ENCODE peak calls at places on chromosomes 11 and 22, in six cellular contexts. G is PC-9, N is heart left ventricle, H is upper lobe of left lung, F is Karpas-422, O is breast epithelium. C is an unnamed sample.

GRCh38 chr22:39933741-39934140 is 26.5 kb upstream of the TMA7B start:
- DNase-seq in O (no peak), G (no peak), N (no peak), H (no peak), F (no peak), C (no peak)

GRCh38 chr22:19772673-19773469 is 12.3 kb downstream of the TBX1 start:
- DNase-seq in O (no peak), N (no peak), H (no peak), G (no peak), F (peak; percentile 88), C (peak; percentile 53)

GRCh38 chr11:119624102-119624615 is 104.8 kb downstream of the NECTIN1 start:
- DNase-seq in H (no peak), O (no peak), F (peak; percentile 44), G (no peak), N (no peak), C (peak; percentile 18)

GRCh38 chr22:19759994-19760651 is 455 bp upstream of the TBX1 start:
- DNase-seq in G (no peak), H (no peak), F (no peak), O (no peak), N (no peak), C (no peak)

GRCh38 chr11:110432713-110433392 is 3.1 kb downstream of the FDX1 start:
- DNase-seq in G (no peak), F (no peak), N (no peak), H (no peak), O (no peak), C (no peak)

GRCh38 chr22:20630873-20631617 is 123.6 kb downstream of the MED15 start:
- DNase-seq in G (no peak), F (no peak), H (peak; percentile 45), N (no peak), O (no peak), C (no peak)

GRCh38 chr22:29144786-29145160 is 60.9 kb upstream of the EMID1 start:
- DNase-seq in O (no peak), H (no peak), N (no peak), G (no peak), F (no peak), C (no peak)

GRCh38 chr11:44731685-44732411 is 5.1 kb downstream of the TSPAN18 start:
- DNase-seq in G (no peak), H (no peak), F (no peak), O (no peak), N (no peak), C (no peak)

GRCh38 chr11:104841973-104842372 is 56.3 kb downstream of the CASP12 start:
- DNase-seq in N (no peak), G (no peak), H (no peak), O (no peak), F (no peak), C (no peak)

GRCh38 chr11:63622318-63622717 is 8.1 kb upstream of the PLAAT3 start:
- DNase-seq in O (no peak), F (no peak), H (no peak), G (peak; percentile 97), N (no peak), C (no peak)

GRCh38 chr22:45686842-45687241 is 15.2 kb downstream of the ATXN10 start:
- DNase-seq in F (no peak), G (no peak), O (no peak), H (no peak), N (no peak), C (no peak)

GRCh38 chr22:44210721-44211120 is 30.0 kb downstream of the PARVG start:
- DNase-seq in F (no peak), H (peak; percentile 25), O (no peak), G (no peak), N (no peak), C (no peak)

GRCh38 chr11:61494341-61495038 is 14.1 kb upstream of the LRRC10B start:
- DNase-seq in O (no peak), N (peak; percentile 73), H (no peak), G (no peak), F (no peak), C (no peak)

GRCh38 chr11:95119361-95120060 is 29.9 kb downstream of the ENDOD1 start:
- DNase-seq in H (no peak), G (peak; percentile 87), O (no peak), F (no peak), N (no peak), C (no peak)

GRCh38 chr22:36329217-36330078 is 58.3 kb downstream of the MYH9 start:
- DNase-seq in F (no peak), H (no peak), G (peak; percentile 95), N (peak; percentile 67), O (peak; percentile 81), C (peak; percentile 65)

GRCh38 chr22:43270314-43270908 is 72.8 kb downstream of the SCUBE1 start:
- DNase-seq in O (no peak), F (peak; percentile 43), G (no peak), N (no peak), H (no peak), C (no peak)

GRCh38 chr11:129938764-129939163 is 43.4 kb upstream of the NFRKB start:
- DNase-seq in H (no peak), N (no peak), F (no peak), G (no peak), O (no peak), C (no peak)

GRCh38 chr11:69293819-69294505 is at the start of gene MYEOV:
- DNase-seq in N (no peak), H (peak; percentile 52), F (peak; percentile 90), G (peak; percentile 89), O (no peak), C (peak; percentile 89)

GRCh38 chr11:82631722-82632630 is 101.7 kb downstream of the FAM181B start:
- DNase-seq in N (no peak), O (no peak), H (no peak), G (no peak), F (no peak), C (no peak)

GRCh38 chr11:125123947-125124633 is 12.7 kb upstream of the TMEM218 start:
- DNase-seq in O (no peak), G (peak; percentile 72), N (peak; percentile 57), H (peak; percentile 81), F (peak; percentile 82), C (peak; percentile 51)

GRCh38 chr11:125128450-125128849 is 17.0 kb upstream of the TMEM218 start:
- DNase-seq in N (no peak), H (no peak), F (no peak), G (no peak), O (no peak), C (no peak)

GRCh38 chr11:125117429-125117828 is 6.0 kb upstream of the TMEM218 start:
- DNase-seq in O (no peak), H (no peak), G (no peak), N (no peak), F (no peak), C (no peak)

DNA sequence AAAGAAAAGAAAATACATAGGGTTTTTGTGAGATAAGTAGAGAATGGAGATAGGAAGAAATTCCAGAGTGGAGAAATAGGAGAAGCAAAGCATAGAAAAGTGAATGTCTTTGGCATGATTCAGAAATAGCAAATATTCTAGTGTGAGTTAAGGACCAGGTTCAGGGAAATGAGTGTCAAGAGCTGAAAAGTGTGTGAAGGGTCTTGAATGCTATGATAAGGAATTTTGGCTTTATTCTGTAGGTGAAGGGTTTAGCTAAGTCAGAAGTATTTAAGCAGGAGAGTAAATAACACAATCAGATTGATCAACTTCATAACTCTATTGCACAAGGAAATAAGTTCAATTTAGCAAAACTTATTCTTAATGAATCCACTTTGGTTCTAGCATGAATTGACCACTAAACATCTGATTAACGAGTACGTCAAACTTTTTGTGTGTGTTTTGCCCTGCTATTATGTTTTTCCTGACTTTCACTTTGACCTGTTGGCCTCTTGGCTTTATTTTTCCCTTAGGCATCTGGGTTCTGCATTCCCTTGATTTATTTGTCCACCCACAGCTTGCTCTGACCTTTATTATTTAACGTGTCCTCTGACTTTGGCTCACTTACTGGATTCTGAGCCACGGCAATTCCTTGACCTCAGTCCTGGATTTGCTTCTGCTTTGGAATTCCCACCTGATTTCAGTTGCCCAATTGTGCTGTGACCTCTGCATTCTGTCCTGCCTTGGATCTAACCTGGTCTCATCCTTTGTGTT is 11.9 kb upstream of the TMEM218 start:
- DNase-seq in N (no peak), G (peak; percentile 62), F (no peak), O (no peak), H (no peak), C (no peak)
- H3K4me3 ChIP-seq in N (no peak overlapping the region), G (peak overlapping the region; percentile 57), F (peak overlapping the region; percentile 34), O (no peak overlapping the region), H (no peak overlapping the region), C (no peak overlapping the region)

DNA sequence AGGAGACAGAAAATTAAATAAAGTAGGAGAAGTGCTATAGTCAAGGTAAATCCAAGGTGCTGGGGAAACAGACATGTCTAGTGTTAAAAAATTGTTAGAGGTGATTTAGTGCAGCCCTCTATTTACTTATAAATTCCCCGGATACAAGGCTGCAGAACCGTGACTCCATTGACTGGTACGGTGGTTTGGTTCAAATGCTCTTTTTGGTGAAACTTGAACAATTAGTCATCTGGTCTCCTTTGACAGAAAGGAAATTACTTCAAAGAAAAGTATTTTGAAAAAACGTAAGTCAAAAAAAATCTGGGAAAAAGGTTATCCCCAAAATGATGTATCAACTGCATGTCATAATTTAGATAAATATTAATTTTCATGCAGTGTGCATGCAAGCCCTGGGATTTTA is 399.2 kb downstream of the CNTN5 start:
- DNase-seq in O (no peak), F (no peak), H (no peak), G (no peak), N (no peak), C (no peak)
- H3K4me1 ChIP-seq in O (no peaks in the 10 kb centered on the region), F (no peaks in the 10 kb centered on the region), H (no peaks in the 10 kb centered on the region), G (no peaks in the 10 kb centered on the region), N (no peaks in the 10 kb centered on the region), C (no peaks in the 10 kb centered on the region)

GRCh38 chr11:57983211-57983610 is 40.5 kb upstream of the OR9Q1 start:
- DNase-seq in H (no peak), N (no peak), F (no peak), G (no peak), O (no peak), C (no peak)

GRCh38 chr11:57980201-57980600 is 43.5 kb upstream of the OR9Q1 start:
- DNase-seq in O (no peak), N (no peak), G (no peak), H (no peak), F (no peak), C (no peak)

GRCh38 chr11:57978686-57979531 is 44.8 kb upstream of the OR9Q1 start:
- DNase-seq in O (no peak), G (no peak), N (no peak), F (no peak), H (no peak), C (no peak)

GRCh38 chr11:57979532-57980079 is 44.1 kb upstream of the OR9Q1 start:
- DNase-seq in O (no peak), G (no peak), H (no peak), F (no peak), N (no peak), C (no peak)

GRCh38 chr11:57982763-57983162 is 40.9 kb upstream of the OR9Q1 start:
- DNase-seq in F (no peak), G (no peak), O (no peak), H (no peak), N (no peak), C (no peak)
- H3K36me3 ChIP-seq in F (no peaks in the 10 kb centered on the region), G (no peaks in the 10 kb centered on the region), O (no peaks in the 10 kb centered on the region), H (no peaks in the 10 kb centered on the region), N (no peaks in the 10 kb centered on the region), C (no peaks in the 10 kb centered on the region)

DNA sequence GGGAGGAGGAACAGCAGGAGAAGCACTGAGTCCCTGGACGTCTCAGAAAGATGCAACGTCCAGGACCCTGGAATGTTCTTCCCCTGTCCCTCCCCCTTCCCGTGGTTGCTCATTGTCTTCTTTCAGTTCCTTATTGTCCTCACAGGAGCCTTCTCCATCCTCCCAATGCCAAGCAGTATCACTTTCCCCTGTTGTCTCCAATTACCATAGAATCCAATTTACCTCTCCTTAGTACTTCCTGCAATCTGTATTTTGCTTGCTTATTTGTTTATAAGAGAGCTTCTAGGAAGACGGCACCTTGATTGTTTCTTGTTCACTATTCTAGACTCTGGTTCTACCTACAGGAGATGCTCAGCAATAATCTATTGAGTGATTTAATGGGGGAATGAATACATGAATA is 1273.7 kb downstream of the LRRC4C start:
- DNase-seq in G (no peak), F (no peak), O (no peak), H (no peak), N (no peak), C (no peak)
- H3K4me3 ChIP-seq in G (no peak overlapping the region), F (no peak overlapping the region), O (no peak overlapping the region), H (no peak overlapping the region), N (no peak overlapping the region), C (no peak overlapping the region)